ENCODE peak calls at places on chromosomes 11 and 22, in eight cellular contexts. B is ovary; D is right atrium auricular region; S is cardiac muscle cell; R is naive thymus-derived CD4-positive, alpha-beta T cell; F is effector memory CD4-positive, alpha-beta T cell; I is IMR-90; Y is hepatocyte. K is an unnamed sample.
A peak's percentile ranks its signal among the peaks of the same experiment; 100 is the strongest.

GRCh38 chr11:105719073-105719846 is 109.4 kb downstream of the GRIA4 start:
- DNase-seq in B (no peak), S (no peak), D (no peak), R (no peak), I (peak; percentile 92), Y (peak; percentile 68), F (no peak), K (no peak)

GRCh38 chr11:17504330-17505107 is 27.9 kb upstream of the ABCC8 start:
- DNase-seq in Y (peak; percentile 84), I (peak; percentile 57), R (peak; percentile 67), D (peak; percentile 73), S (peak; percentile 88), F (peak; percentile 63), B (peak; percentile 55), K (no peak)

GRCh38 chr11:74566386-74566960 is 25.9 kb upstream of the POLD3 start:
- DNase-seq in D (no peak), Y (no peak), I (no peak), R (no peak), S (no peak), F (no peak), B (no peak), K (no peak)

GRCh38 chr22:26681395-26681821 is 24.0 kb downstream of the MIAT start:
- DNase-seq in I (peak; percentile 67), B (no peak), S (peak; percentile 79), R (no peak), F (no peak), D (no peak), Y (peak; percentile 32), K (no peak)

GRCh38 chr22:45478108-45478771 is 24.4 kb upstream of the FBLN1 start:
- DNase-seq in R (no peak), F (no peak), D (no peak), S (no peak), Y (peak; percentile 45), B (no peak), I (peak; percentile 96), K (no peak)

GRCh38 chr22:47115518-47115890 is 353.1 kb downstream of the TBC1D22A start:
- DNase-seq in R (no peak), Y (no peak), D (no peak), B (no peak), F (no peak), I (no peak), S (no peak), K (no peak)

GRCh38 chr11:64245401-64245796 is 1.3 kb downstream of the PPP1R14B start:
- DNase-seq in Y (no peak), I (no peak), D (no peak), R (no peak), B (peak; percentile 58), F (peak; percentile 24), S (no peak), K (no peak)

GRCh38 chr11:68998390-68998911 is 14.6 kb downstream of the MRGPRF start:
- DNase-seq in R (no peak), Y (peak; percentile 70), F (no peak), S (peak; percentile 83), D (no peak), B (peak; percentile 28), I (peak; percentile 12), K (no peak)

GRCh38 chr11:19121646-19122045 is 4.7 kb downstream of the ZDHHC13 start:
- DNase-seq in F (no peak), R (no peak), Y (no peak), D (no peak), S (no peak), I (peak; percentile 4), B (no peak), K (no peak)

GRCh38 chr11:11414996-11415395 is 61.9 kb upstream of the CSNK2A3 start:
- DNase-seq in B (no peak), D (no peak), Y (no peak), R (no peak), S (no peak), I (no peak), F (no peak), K (no peak)

GRCh38 chr11:125025968-125026367 is 37.1 kb upstream of the SLC37A2 start:
- DNase-seq in R (no peak), B (no peak), I (no peak), Y (no peak), S (no peak), F (no peak), D (no peak), K (no peak)

GRCh38 chr22:50577987-50578775 is at the start of gene CPT1B:
- DNase-seq in S (peak; percentile 53), Y (no peak), B (no peak), D (no peak), R (no peak), F (no peak), I (peak; percentile 26), K (no peak)

GRCh38 chr11:110525883-110526282 is 96.1 kb downstream of the FDX1 start:
- DNase-seq in I (peak; percentile 92), S (no peak), Y (peak; percentile 16), B (peak; percentile 54), D (no peak), R (no peak), F (no peak), K (no peak)

GRCh38 chr11:119625206-119625988 is 103.6 kb downstream of the NECTIN1 start:
- DNase-seq in I (no peak), B (no peak), Y (no peak), D (no peak), S (no peak), F (no peak), R (no peak), K (no peak)

GRCh38 chr11:128898580-128899344 is 7.6 kb downstream of the KCNJ5 start:
- DNase-seq in F (no peak), D (no peak), Y (no peak), S (no peak), B (no peak), I (peak; percentile 66), R (no peak), K (no peak)

GRCh38 chr11:119115484-119116234 is 5.7 kb upstream of the HINFP start:
- DNase-seq in Y (no peak), D (peak; percentile 68), S (no peak), I (no peak), F (no peak), R (peak; percentile 57), B (no peak), K (no peak)

GRCh38 chr11:64915366-64915887 is 1.6 kb downstream of the ATG2A start:
- DNase-seq in Y (no peak), B (no peak), R (no peak), F (no peak), D (no peak), I (no peak), S (peak; percentile 35), K (no peak)

GRCh38 chr11:112279901-112280267 is 19.2 kb upstream of the PLET1 start:
- DNase-seq in F (peak; percentile 67), B (peak; percentile 65), R (peak; percentile 66), Y (peak; percentile 79), S (peak; percentile 77), D (no peak), I (peak; percentile 43), K (no peak)

GRCh38 chr11:103618532-103618931 is 417.9 kb upstream of the DDI1 start:
- DNase-seq in D (no peak), Y (no peak), I (peak; percentile 83), F (no peak), B (no peak), R (no peak), S (no peak), K (no peak)

GRCh38 chr22:23192558-23192957 is 12.2 kb downstream of the BCR start:
- DNase-seq in Y (no peak), I (no peak), F (no peak), B (no peak), D (no peak), S (no peak), R (no peak), K (no peak)

GRCh38 chr22:23190526-23190925 is 10.2 kb downstream of the BCR start:
- DNase-seq in R (no peak), D (no peak), Y (no peak), I (no peak), S (no peak), F (no peak), B (no peak), K (no peak)

GRCh38 chr22:23193420-23193819 is 13.1 kb downstream of the BCR start:
- DNase-seq in F (no peak), Y (no peak), S (no peak), B (no peak), I (no peak), D (no peak), R (no peak), K (no peak)

GRCh38 chr22:23193882-23194281 is 13.6 kb downstream of the BCR start:
- DNase-seq in S (no peak), B (no peak), R (no peak), F (no peak), D (no peak), I (peak; percentile 27), Y (no peak), K (no peak)

DNA sequence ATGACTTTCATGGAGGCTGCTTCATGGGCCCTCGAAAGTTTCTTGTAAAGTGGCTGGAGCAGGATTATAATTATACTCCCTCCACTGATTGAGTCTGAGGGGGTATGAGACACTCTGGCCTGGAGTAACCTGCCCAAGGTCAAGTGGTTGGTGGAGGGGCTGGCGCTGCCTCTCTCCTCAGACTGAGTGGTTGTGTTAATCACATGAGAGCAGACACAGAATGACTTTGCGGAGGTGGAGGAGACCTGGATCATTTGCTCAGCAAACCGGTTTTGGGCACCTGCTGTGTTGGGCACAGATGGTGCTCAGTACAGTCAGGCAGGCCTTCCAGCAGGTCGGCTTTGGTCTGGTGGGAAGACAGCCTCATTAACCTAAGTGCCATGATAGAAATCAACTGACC is 11.8 kb downstream of the BCR start:
- DNase-seq in D (no peak), I (no peak), S (peak; percentile 79), Y (no peak), B (no peak), F (no peak), R (no peak), K (no peak)
- H3K27ac ChIP-seq in D (peak overlapping the region; percentile 38), I (no peak overlapping the region), S (peak overlapping the region; percentile 31), Y (no peak overlapping the region), B (no peak overlapping the region), F (no peak overlapping the region), R (no peak overlapping the region), K (no peak overlapping the region)

GRCh38 chr11:1876361-1877063 is 15.2 kb downstream of the PRR33 start:
- DNase-seq in S (peak; percentile 32), D (no peak), F (no peak), Y (peak; percentile 79), R (no peak), I (no peak), B (peak; percentile 57), K (no peak)
- H3K4me1 ChIP-seq in S (no peaks in the 10 kb centered on the region), D (peaks cover 71% of the 10 kb centered on the region), F (peaks cover 10% of the 10 kb centered on the region), Y (peaks cover 50% of the 10 kb centered on the region), R (peaks cover 5% of the 10 kb centered on the region), I (peaks cover 3% of the 10 kb centered on the region), B (peaks cover 2% of the 10 kb centered on the region), K (no peaks in the 10 kb centered on the region)

DNA sequence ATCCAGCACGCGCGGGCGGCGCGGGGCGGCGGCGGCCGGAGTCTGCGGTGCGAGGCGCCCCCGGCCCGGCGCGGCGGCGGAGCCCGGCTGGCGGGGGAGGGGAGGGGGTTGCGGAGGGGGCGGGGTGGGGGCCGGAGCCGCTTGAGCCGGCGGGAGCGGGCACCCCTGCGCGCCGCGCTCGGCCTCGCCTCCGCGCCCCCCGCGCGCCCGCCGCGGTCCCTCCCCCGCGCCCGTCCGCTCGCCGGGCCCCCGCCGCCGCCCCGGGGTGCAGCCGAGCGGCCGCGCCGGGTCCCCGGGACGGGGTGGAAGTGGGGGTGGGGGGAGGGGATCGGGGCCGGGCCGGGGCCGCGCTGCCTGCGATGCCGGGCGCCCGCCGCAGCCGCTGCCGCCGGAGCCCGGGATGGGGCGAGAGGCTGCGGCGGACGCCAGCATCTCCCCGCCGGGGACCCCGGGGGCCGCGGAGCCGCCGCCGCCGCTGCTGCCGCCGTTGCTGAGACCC is 284 bp downstream of the MGAT3 start:
- DNase-seq in I (no peak), Y (peak; percentile 49), R (no peak), D (no peak), S (no peak), F (no peak), B (no peak), K (no peak)
- H3K4me3 ChIP-seq in I (peak overlapping the region; percentile 28), Y (peak overlapping the region; percentile 82), R (no peak overlapping the region), D (peak overlapping the region; percentile 69), S (peak overlapping the region; percentile 90), F (no peak overlapping the region), B (peak overlapping the region; percentile 29), K (peak overlapping the region; percentile 74)

GRCh38 chr11:77884186-77884828 is 63.4 kb downstream of the AAMDC start:
- DNase-seq in B (no peak), D (no peak), F (no peak), S (no peak), R (no peak), I (peak; percentile 85), Y (peak; percentile 9), K (no peak)
- H3K27ac ChIP-seq in B (no peak overlapping the region), D (no peak overlapping the region), F (no peak overlapping the region), S (no peak overlapping the region), R (no peak overlapping the region), I (peak overlapping the region; percentile 49), Y (no peak overlapping the region), K (no peak overlapping the region)

K was measured in iPS DF 6.9.